ENCODE peak calls at places on chromosomes 1 and 21, in ten cellular contexts. W, S, M, T, L, A, V, D, U and O are unnamed samples. For H3K9me3 and H3K4me1, the result is how much of the 10 kb centered on the place peaks cover.

GRCh38 chr1:76336951-76337371 is 262.4 kb downstream of the ST6GALNAC3 start:
- DNase-seq in W (peak), S (no peak), M (peak), T (no peak), L (no peak), A (no peak), V (peak), D (no peak), U (no peak), O (no peak)

GRCh38 chr1:186873687-186874086 is 44.9 kb downstream of the PLA2G4A start:
- DNase-seq in W (no peak), S (no peak), M (no peak), T (no peak), L (no peak), A (no peak), V (no peak), D (no peak), U (no peak), O (no peak)

GRCh38 chr1:221712198-221712684 is 29.6 kb downstream of the DUSP10 start:
- DNase-seq in W (no peak), S (no peak), M (no peak), T (peak), L (peak), A (peak), V (no peak), D (no peak), U (no peak), O (no peak)

GRCh38 chr1:168298446-168298845 is 17.8 kb downstream of the TBX19 start:
- DNase-seq in W (no peak), S (no peak), M (no peak), T (no peak), L (no peak), A (no peak), V (no peak), D (no peak), U (no peak), O (no peak)

GRCh38 chr1:919271-919872 is 4.4 kb upstream of the SAMD11 start:
- DNase-seq in W (no peak), S (no peak), M (no peak), T (no peak), L (no peak), A (no peak), V (no peak), D (no peak), U (no peak), O (no peak)

GRCh38 chr21:35024071-35024420 is 25.1 kb downstream of the RUNX1 start:
- DNase-seq in W (no peak), S (no peak), M (no peak), T (no peak), L (no peak), A (no peak), V (no peak), D (no peak), U (no peak), O (no peak)

GRCh38 chr1:229203030-229203751 is 67.7 kb upstream of the RAB4A start:
- DNase-seq in W (no peak), S (no peak), M (no peak), T (peak), L (peak), A (no peak), V (no peak), D (peak), U (no peak), O (peak)

GRCh38 chr1:22540311-22540710 is 23.0 kb upstream of the EPHA8 start:
- DNase-seq in W (no peak), S (no peak), M (no peak), T (no peak), L (no peak), A (no peak), V (no peak), D (no peak), U (no peak), O (no peak)

GRCh38 chr1:9942399-9942938 is 722 bp downstream of the LZIC start:
- DNase-seq in W (no peak), S (no peak), M (no peak), T (peak), L (peak), A (no peak), V (no peak), D (no peak), U (no peak), O (peak)

GRCh38 chr1:163896001-163896400 is 574.2 kb downstream of the NUF2 start:
- DNase-seq in W (no peak), S (no peak), M (no peak), T (no peak), L (no peak), A (no peak), V (no peak), D (no peak), U (no peak), O (no peak)

GRCh38 chr1:77361621-77362020 is 79.8 kb downstream of the AK5 start:
- DNase-seq in W (no peak), S (no peak), M (no peak), T (no peak), L (no peak), A (no peak), V (no peak), D (no peak), U (no peak), O (no peak)

GRCh38 chr1:24381256-24381655 is 32.3 kb downstream of the STPG1 start:
- DNase-seq in W (no peak), S (no peak), M (no peak), T (no peak), L (no peak), A (no peak), V (no peak), D (no peak), U (no peak), O (no peak)

GRCh38 chr1:89383185-89383584 is 19.3 kb downstream of the GBP6 start:
- DNase-seq in W (no peak), S (no peak), M (no peak), T (no peak), L (no peak), A (no peak), V (no peak), D (no peak), U (no peak), O (no peak)

GRCh38 chr1:246987083-246987690 is 20.7 kb downstream of the ZNF695 start:
- DNase-seq in W (no peak), S (no peak), M (no peak), T (no peak), L (no peak), A (no peak), V (no peak), D (no peak), U (no peak), O (no peak)

GRCh38 chr1:246989901-246990300 is 18.0 kb downstream of the ZNF695 start:
- DNase-seq in W (no peak), S (no peak), M (no peak), T (no peak), L (no peak), A (no peak), V (no peak), D (no peak), U (no peak), O (no peak)

GRCh38 chr1:246988316-246988715 is 19.5 kb downstream of the ZNF695 start:
- DNase-seq in W (no peak), S (no peak), M (no peak), T (no peak), L (no peak), A (no peak), V (no peak), D (no peak), U (no peak), O (no peak)
- H3K9me3 ChIP-seq in W (under half), S (half or more), M (under half), T (under half), L (under half), A (under half), V (half or more), D (half or more), U (half or more), O (under half)

GRCh38 chr1:244958593-244958992 is 94.2 kb upstream of the HNRNPU start:
- DNase-seq in W (no peak), S (no peak), M (no peak), T (no peak), L (no peak), A (no peak), V (no peak), D (no peak), U (no peak), O (no peak)

GRCh38 chr1:244955661-244956060 is 91.3 kb upstream of the HNRNPU start:
- DNase-seq in W (no peak), S (no peak), M (no peak), T (no peak), L (no peak), A (no peak), V (no peak), D (no peak), U (no peak), O (no peak)

GRCh38 chr1:244954358-244954757 is 90.0 kb upstream of the HNRNPU start:
- DNase-seq in W (no peak), S (no peak), M (no peak), T (no peak), L (no peak), A (no peak), V (no peak), D (no peak), U (no peak), O (no peak)

GRCh38 chr1:244957122-244957521 is 92.8 kb upstream of the HNRNPU start:
- DNase-seq in W (no peak), S (no peak), M (no peak), T (no peak), L (no peak), A (no peak), V (no peak), D (no peak), U (no peak), O (no peak)

DNA sequence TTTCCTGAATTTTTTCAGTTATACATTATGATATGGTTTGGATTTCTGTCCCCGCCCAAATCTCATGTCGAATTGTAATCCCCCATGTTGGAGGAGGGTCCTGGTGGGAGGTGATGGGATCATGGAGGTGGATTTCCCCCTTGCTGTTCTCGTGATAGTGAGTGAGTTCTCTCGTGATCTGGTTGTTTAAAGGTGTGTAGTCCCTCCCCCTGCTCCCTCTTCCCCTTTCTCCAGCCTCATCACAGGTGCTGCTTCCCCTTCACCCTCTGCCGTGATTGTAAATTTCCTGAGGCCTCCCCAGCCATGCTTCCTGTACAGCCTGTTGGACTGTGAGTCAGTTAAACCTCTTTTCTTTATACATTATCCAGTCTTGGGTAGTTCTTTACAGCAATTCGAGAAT is 93.2 kb upstream of the HNRNPU start:
- DNase-seq in W (no peak), S (no peak), M (no peak), T (no peak), L (no peak), A (no peak), V (no peak), D (no peak), U (no peak), O (no peak)
- H3K4me1 ChIP-seq in W (under half), S (under half), M (under half), T (under half), L (under half), A (under half), V (under half), D (under half), U (under half), O (under half)

DNA sequence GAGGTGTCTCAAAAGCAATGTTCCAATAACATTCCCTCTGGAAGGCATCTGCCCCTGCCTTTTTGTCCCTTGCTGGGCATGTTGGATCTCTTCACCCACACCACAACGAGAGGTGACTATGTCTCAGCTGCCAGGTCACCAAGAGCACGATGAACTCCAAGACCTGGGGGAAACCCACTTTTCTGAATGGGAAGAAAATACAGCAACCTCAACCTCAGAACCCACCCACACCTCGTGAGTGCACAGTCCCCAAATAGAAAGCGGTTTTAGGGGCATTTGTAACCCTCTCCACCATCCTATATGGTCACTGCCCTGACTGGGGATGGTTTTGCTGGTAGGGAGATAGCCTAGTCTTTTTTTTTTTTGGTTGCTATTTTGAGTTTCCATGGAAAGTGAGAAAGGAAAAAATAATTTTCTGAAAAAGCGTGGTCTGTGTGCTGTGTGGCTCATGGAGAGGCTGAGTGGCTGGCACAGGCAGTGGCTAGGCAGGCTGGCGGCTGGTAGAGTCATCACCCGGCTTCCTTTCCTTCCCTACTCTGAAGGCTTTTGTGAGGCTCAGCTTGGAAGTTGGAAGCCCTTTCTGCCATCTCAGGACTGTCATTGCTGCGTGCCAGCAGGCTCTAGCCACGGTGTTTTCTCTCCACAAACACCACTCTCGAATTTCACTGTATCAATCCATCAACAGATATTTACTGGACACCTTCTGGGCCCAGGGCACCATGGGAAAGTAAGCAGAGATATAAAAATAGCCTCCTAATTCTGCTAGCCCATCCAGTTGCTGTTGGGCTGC is 15.8 kb downstream of the TSPAN2 start:
- DNase-seq in W (no peak), S (no peak), M (no peak), T (no peak), L (no peak), A (no peak), V (no peak), D (no peak), U (no peak), O (no peak)
- H3K27ac ChIP-seq in W (peak), S (no peak), M (peak), T (no peak), L (no peak), A (no peak), V (peak), D (no peak), U (peak), O (no peak)

DNA sequence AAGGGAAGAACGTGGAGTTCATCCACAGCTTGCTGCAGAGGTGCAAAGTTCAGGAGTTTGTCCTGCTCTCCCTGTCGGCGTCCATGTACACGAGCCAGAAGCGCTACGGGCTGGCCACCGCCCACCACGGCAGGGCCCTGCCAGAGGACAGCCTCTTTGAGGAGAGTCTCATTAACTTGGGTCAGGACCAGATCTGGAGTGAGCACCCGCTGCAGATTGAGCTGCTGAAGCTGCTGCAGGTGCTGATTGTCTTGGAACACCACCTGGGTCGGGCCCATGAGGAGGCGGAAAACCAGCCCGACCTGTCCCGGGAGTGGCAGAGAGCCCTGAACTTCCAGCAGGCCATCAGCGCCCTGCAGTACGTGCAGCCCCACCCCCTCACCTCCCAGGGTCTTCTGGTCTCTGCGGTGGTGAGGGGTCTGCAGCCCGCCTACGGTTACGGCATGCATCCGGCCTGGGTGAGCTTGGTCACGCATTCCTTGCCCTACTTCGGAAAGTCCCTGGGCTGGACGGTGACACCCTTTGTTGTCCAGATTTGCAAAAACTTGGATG is 73.8 kb upstream of the MORC3 start:
- DNase-seq in W (no peak), S (peak), M (no peak), T (no peak), L (no peak), A (no peak), V (peak), D (no peak), U (no peak), O (no peak)
- H3K9me3 ChIP-seq in W (under half), S (under half), M (under half), T (under half), L (under half), A (under half), V (under half), D (under half), U (under half), O (under half)

DNA sequence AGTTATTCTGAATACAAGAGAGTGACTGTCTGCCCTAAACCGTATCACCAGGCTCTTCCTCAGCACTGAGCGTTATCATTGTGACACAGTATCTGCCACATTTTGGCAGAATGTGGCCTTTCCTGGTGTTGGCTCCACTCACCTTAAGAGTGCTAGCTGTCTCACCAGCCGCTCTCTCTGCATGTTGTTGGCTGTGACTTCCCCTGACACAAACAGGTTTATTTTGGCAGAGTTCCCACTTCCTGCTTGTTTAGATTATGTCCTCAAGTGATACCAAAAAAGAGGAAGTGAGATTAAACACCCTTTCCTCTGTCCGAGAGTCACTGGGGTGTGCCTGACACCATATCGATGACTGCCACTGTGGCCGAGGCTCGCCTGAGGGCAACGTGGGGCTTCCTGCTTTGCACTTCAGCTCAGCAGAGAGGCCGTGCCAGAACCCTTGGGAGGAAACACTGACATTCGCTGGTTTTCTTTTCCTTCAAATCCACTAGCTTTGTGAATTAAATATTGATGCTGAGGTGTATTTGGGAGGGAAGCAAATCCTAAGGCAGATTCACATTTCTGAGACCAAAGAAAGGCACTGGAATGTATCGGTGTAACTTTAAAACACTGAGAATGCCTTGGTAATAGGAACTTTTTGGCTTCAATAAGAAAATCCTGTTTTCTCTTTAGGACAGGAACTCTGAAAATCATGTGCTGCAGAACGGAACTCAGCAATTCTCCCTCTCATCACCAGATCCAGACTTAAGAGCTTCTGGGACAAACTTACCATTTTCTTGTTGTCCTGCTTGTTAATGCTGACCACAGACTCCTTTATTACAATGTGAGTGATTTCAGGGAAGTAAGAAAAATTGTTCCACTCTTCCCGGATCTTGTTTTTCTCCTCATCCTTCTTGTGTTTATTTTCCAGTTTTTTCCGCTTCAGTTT is 102.1 kb downstream of the JAK1 start:
- DNase-seq in W (peak), S (peak), M (no peak), T (no peak), L (no peak), A (peak), V (peak), D (no peak), U (peak), O (peak)
- H3K4me1 ChIP-seq in W (under half), S (under half), M (under half), T (under half), L (under half), A (under half), V (under half), D (under half), U (under half), O (under half)

GRCh38 chr1:183079697-183080096 is 56.5 kb downstream of the LAMC1 start:
- DNase-seq in W (no peak), S (no peak), M (no peak), T (no peak), L (no peak), A (no peak), V (no peak), D (no peak), U (no peak), O (no peak)
- H3K27ac ChIP-seq in W (no peak), S (no peak), M (no peak), T (no peak), L (no peak), A (no peak), V (no peak), D (no peak), U (peak), O (no peak)

GRCh38 chr1:44884746-44885145 is 41.7 kb upstream of the PTCH2 start:
- DNase-seq in W (peak), S (no peak), M (no peak), T (no peak), L (no peak), A (no peak), V (no peak), D (no peak), U (peak), O (no peak)
- H3K9me3 ChIP-seq in W (under half), S (under half), M (under half), T (under half), L (under half), A (under half), V (under half), D (under half), U (under half), O (under half)

GRCh38 chr1:6614019-6614952 is 755 bp downstream of the PHF13 start:
- DNase-seq in W (peak), S (peak), M (peak), T (no peak), L (no peak), A (peak), V (peak), D (no peak), U (peak), O (peak)
- H3K4me1 ChIP-seq in W (half or more), S (under half), M (under half), T (under half), L (under half), A (under half), V (under half), D (under half), U (under half), O (under half)